ENCODE peak calls at places on chromosome 2, in six cellular contexts. One of them, this sample, is unnamed.

GRCh38 chr2:148459300-148459891 is 185.2 kb upstream of the EPC2 start:
- DNase-seq in H1: no peak
- DNase-seq in IMR-90: peak
- DNase-seq in neuronal stem cell: no peak
- DNase-seq in mesenchymal stem cell: peak
- DNase-seq in trophoblast cell: peak
- DNase-seq in this sample: no peak

GRCh38 chr2:179883407-179883806 is 22.0 kb upstream of the ZNF385B start:
- DNase-seq in H1: no peak
- DNase-seq in mesenchymal stem cell: no peak
- DNase-seq in IMR-90: no peak
- DNase-seq in trophoblast cell: no peak
- DNase-seq in neuronal stem cell: no peak
- DNase-seq in this sample: no peak

GRCh38 chr2:32864337-32864736 is 82.4 kb upstream of the LTBP1 start:
- DNase-seq in mesenchymal stem cell: peak
- DNase-seq in H1: no peak
- DNase-seq in neuronal stem cell: no peak
- DNase-seq in trophoblast cell: no peak
- DNase-seq in IMR-90: peak
- DNase-seq in this sample: no peak

GRCh38 chr2:240369725-240370585 is 65.5 kb upstream of the GPC1 start:
- DNase-seq in H1: peak
- DNase-seq in trophoblast cell: peak
- DNase-seq in mesenchymal stem cell: peak
- DNase-seq in IMR-90: peak
- DNase-seq in neuronal stem cell: no peak
- DNase-seq in this sample: peak

GRCh38 chr2:42984617-42985016 is 192.2 kb upstream of the HAAO start:
- DNase-seq in neuronal stem cell: no peak
- DNase-seq in mesenchymal stem cell: no peak
- DNase-seq in trophoblast cell: no peak
- DNase-seq in H1: no peak
- DNase-seq in IMR-90: no peak
- DNase-seq in this sample: no peak

GRCh38 chr2:241351640-241352031 is 4.4 kb upstream of the FARP2 start:
- DNase-seq in trophoblast cell: no peak
- DNase-seq in neuronal stem cell: no peak
- DNase-seq in H1: no peak
- DNase-seq in mesenchymal stem cell: no peak
- DNase-seq in IMR-90: no peak
- DNase-seq in this sample: no peak

GRCh38 chr2:227824711-227825110 is 11.1 kb downstream of the CCL20 start:
- DNase-seq in H1: no peak
- DNase-seq in mesenchymal stem cell: no peak
- DNase-seq in trophoblast cell: no peak
- DNase-seq in IMR-90: peak
- DNase-seq in neuronal stem cell: no peak
- DNase-seq in this sample: no peak

GRCh38 chr2:65300134-65300771 is 72.6 kb downstream of the ACTR2 start:
- DNase-seq in IMR-90: peak
- DNase-seq in H1: no peak
- DNase-seq in trophoblast cell: peak
- DNase-seq in mesenchymal stem cell: peak
- DNase-seq in neuronal stem cell: no peak
- DNase-seq in this sample: no peak

GRCh38 chr2:64865073-64865830 is 123.9 kb upstream of the SLC1A4 start:
- DNase-seq in neuronal stem cell: peak
- DNase-seq in mesenchymal stem cell: peak
- DNase-seq in trophoblast cell: peak
- DNase-seq in H1: no peak
- DNase-seq in IMR-90: peak
- DNase-seq in this sample: peak

GRCh38 chr2:174004900-174005605 is 39.9 kb upstream of the SP3 start:
- DNase-seq in mesenchymal stem cell: peak
- DNase-seq in trophoblast cell: peak
- DNase-seq in H1: no peak
- DNase-seq in neuronal stem cell: no peak
- DNase-seq in IMR-90: peak
- DNase-seq in this sample: peak

GRCh38 chr2:105243961-105244360 is 2.4 kb downstream of the GPR45 start:
- DNase-seq in mesenchymal stem cell: no peak
- DNase-seq in IMR-90: no peak
- DNase-seq in H1: no peak
- DNase-seq in neuronal stem cell: no peak
- DNase-seq in trophoblast cell: no peak
- DNase-seq in this sample: peak

GRCh38 chr2:2838548-2838845 is 507.4 kb upstream of the MYT1L start:
- DNase-seq in H1: no peak
- DNase-seq in mesenchymal stem cell: no peak
- DNase-seq in IMR-90: no peak
- DNase-seq in neuronal stem cell: no peak
- DNase-seq in trophoblast cell: no peak
- DNase-seq in this sample: no peak

GRCh38 chr2:228039752-228040534 is 141.5 kb downstream of the SPHKAP start:
- DNase-seq in trophoblast cell: no peak
- DNase-seq in neuronal stem cell: peak
- DNase-seq in mesenchymal stem cell: no peak
- DNase-seq in IMR-90: no peak
- DNase-seq in H1: no peak
- DNase-seq in this sample: peak

GRCh38 chr2:120898961-120899360 is 163.3 kb downstream of the GLI2 start:
- DNase-seq in trophoblast cell: no peak
- DNase-seq in H1: no peak
- DNase-seq in IMR-90: no peak
- DNase-seq in mesenchymal stem cell: peak
- DNase-seq in neuronal stem cell: peak
- DNase-seq in this sample: no peak

GRCh38 chr2:101124684-101125366 is 26.4 kb downstream of the TBC1D8 start:
- DNase-seq in mesenchymal stem cell: peak
- DNase-seq in H1: no peak
- DNase-seq in neuronal stem cell: no peak
- DNase-seq in trophoblast cell: peak
- DNase-seq in IMR-90: peak
- DNase-seq in this sample: no peak

GRCh38 chr2:172768406-172768805 is 32.8 kb downstream of the RAPGEF4 start:
- DNase-seq in IMR-90: no peak
- DNase-seq in neuronal stem cell: no peak
- DNase-seq in mesenchymal stem cell: no peak
- DNase-seq in trophoblast cell: no peak
- DNase-seq in H1: no peak
- DNase-seq in this sample: no peak

GRCh38 chr2:238260879-238261278 is 21.0 kb upstream of the HES6 start:
- DNase-seq in neuronal stem cell: no peak
- DNase-seq in trophoblast cell: no peak
- DNase-seq in mesenchymal stem cell: no peak
- DNase-seq in IMR-90: no peak
- DNase-seq in H1: no peak
- DNase-seq in this sample: no peak

GRCh38 chr2:139909160-139909559 is 1129.0 kb upstream of the NXPH2 start:
- DNase-seq in H1: no peak
- DNase-seq in IMR-90: no peak
- DNase-seq in mesenchymal stem cell: no peak
- DNase-seq in neuronal stem cell: no peak
- DNase-seq in trophoblast cell: no peak
- DNase-seq in this sample: no peak

GRCh38 chr2:163752252-163752651 is 16.4 kb upstream of the FIGN start:
- DNase-seq in trophoblast cell: no peak
- DNase-seq in mesenchymal stem cell: no peak
- DNase-seq in H1: no peak
- DNase-seq in IMR-90: no peak
- DNase-seq in neuronal stem cell: no peak
- DNase-seq in this sample: no peak

GRCh38 chr2:48617618-48618017 is at the start of gene GTF2A1L:
- DNase-seq in neuronal stem cell: no peak
- DNase-seq in trophoblast cell: no peak
- DNase-seq in H1: no peak
- DNase-seq in IMR-90: no peak
- DNase-seq in mesenchymal stem cell: no peak
- DNase-seq in this sample: no peak

GRCh38 chr2:24711881-24712280 is 81.3 kb downstream of the PTRHD1 start:
- DNase-seq in trophoblast cell: peak
- DNase-seq in neuronal stem cell: no peak
- DNase-seq in H1: no peak
- DNase-seq in IMR-90: no peak
- DNase-seq in mesenchymal stem cell: no peak
- DNase-seq in this sample: no peak

GRCh38 chr2:187424156-187424555 is 23.9 kb downstream of the CALCRL start:
- DNase-seq in neuronal stem cell: no peak
- DNase-seq in H1: no peak
- DNase-seq in mesenchymal stem cell: no peak
- DNase-seq in trophoblast cell: no peak
- DNase-seq in IMR-90: no peak
- DNase-seq in this sample: peak

GRCh38 chr2:141610564-141610963 is 520.3 kb downstream of the LRP1B start:
- DNase-seq in IMR-90: no peak
- DNase-seq in trophoblast cell: no peak
- DNase-seq in mesenchymal stem cell: no peak
- DNase-seq in neuronal stem cell: no peak
- DNase-seq in H1: no peak
- DNase-seq in this sample: peak

GRCh38 chr2:141611143-141611571 is 519.7 kb downstream of the LRP1B start:
- DNase-seq in neuronal stem cell: no peak
- DNase-seq in mesenchymal stem cell: peak
- DNase-seq in H1: no peak
- DNase-seq in IMR-90: peak
- DNase-seq in trophoblast cell: no peak
- DNase-seq in this sample: peak

GRCh38 chr2:141611981-141612380 is 518.8 kb downstream of the LRP1B start:
- DNase-seq in H1: no peak
- DNase-seq in IMR-90: peak
- DNase-seq in trophoblast cell: no peak
- DNase-seq in neuronal stem cell: no peak
- DNase-seq in mesenchymal stem cell: peak
- DNase-seq in this sample: no peak
- H2BK5ac ChIP-seq in H1: peak
- H2BK5ac ChIP-seq in IMR-90: no peak
- H2BK5ac ChIP-seq in trophoblast cell: no peak
- H2BK5ac ChIP-seq in neuronal stem cell: no peak
- H2BK5ac ChIP-seq in mesenchymal stem cell: no peak
- H2BK5ac ChIP-seq in this sample: no peak

DNA sequence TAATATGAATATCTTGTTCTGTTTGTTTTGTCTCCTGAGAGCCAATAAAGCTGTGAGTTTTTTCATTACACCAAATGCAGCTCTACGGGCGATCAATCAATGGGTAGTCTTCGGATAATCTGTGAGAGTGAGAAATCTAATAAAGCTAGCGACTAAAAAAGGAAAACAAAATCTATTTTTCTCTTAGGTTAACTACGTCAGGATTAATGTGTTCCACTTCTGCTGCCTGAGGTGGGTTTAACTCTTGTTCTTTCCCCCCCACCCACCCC is 63.1 kb upstream of the PSMD14 start:
- DNase-seq in trophoblast cell: no peak
- DNase-seq in H1: no peak
- DNase-seq in IMR-90: no peak
- DNase-seq in neuronal stem cell: no peak
- DNase-seq in mesenchymal stem cell: no peak
- DNase-seq in this sample: no peak
- H3K4me3 ChIP-seq in trophoblast cell: no peak
- H3K4me3 ChIP-seq in H1: peak
- H3K4me3 ChIP-seq in IMR-90: no peak
- H3K4me3 ChIP-seq in neuronal stem cell: no peak
- H3K4me3 ChIP-seq in mesenchymal stem cell: no peak
- H3K4me3 ChIP-seq in this sample: no peak

GRCh38 chr2:178194600-178195389 is 483 bp downstream of the OSBPL6 start:
- DNase-seq in mesenchymal stem cell: peak
- DNase-seq in IMR-90: peak
- DNase-seq in H1: no peak
- DNase-seq in trophoblast cell: peak
- DNase-seq in neuronal stem cell: peak
- DNase-seq in this sample: peak

GRCh38 chr2:178193823-178194599 is at the start of gene OSBPL6:
- DNase-seq in H1: no peak
- DNase-seq in IMR-90: peak
- DNase-seq in mesenchymal stem cell: peak
- DNase-seq in neuronal stem cell: peak
- DNase-seq in trophoblast cell: peak
- DNase-seq in this sample: peak

GRCh38 chr2:178195390-178196166 is 1.3 kb downstream of the OSBPL6 start:
- DNase-seq in H1: no peak
- DNase-seq in mesenchymal stem cell: no peak
- DNase-seq in trophoblast cell: no peak
- DNase-seq in IMR-90: no peak
- DNase-seq in neuronal stem cell: no peak
- DNase-seq in this sample: no peak

GRCh38 chr2:178190938-178191910 is 3.1 kb upstream of the OSBPL6 start:
- DNase-seq in mesenchymal stem cell: peak
- DNase-seq in IMR-90: no peak
- DNase-seq in trophoblast cell: no peak
- DNase-seq in H1: no peak
- DNase-seq in neuronal stem cell: no peak
- DNase-seq in this sample: peak

DNA sequence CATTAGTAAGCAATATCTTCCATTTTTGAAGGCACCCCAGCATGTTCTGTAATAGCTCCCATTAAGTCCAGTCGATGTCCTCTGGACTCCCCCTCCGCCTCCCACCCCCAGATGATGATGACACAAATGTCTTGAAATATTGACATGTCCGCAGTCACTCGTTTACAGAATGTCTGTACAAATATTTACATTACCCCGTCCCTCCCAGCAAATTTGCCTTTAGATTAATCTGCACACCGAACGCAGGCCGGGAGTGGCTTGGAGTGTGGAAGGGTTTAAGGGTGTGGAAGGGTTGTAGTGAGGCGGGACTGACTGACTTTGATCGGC is 853 bp upstream of the OSBPL6 start:
- DNase-seq in IMR-90: peak
- DNase-seq in trophoblast cell: no peak
- DNase-seq in neuronal stem cell: no peak
- DNase-seq in H1: no peak
- DNase-seq in mesenchymal stem cell: no peak
- DNase-seq in this sample: no peak
- H3K9ac ChIP-seq in IMR-90: peak
- H3K9ac ChIP-seq in trophoblast cell: no peak
- H3K9ac ChIP-seq in neuronal stem cell: no peak
- H3K9ac ChIP-seq in H1: no peak
- H3K9ac ChIP-seq in mesenchymal stem cell: peak
- H3K9ac ChIP-seq in this sample: peak

GRCh38 chr2:70248810-70249438 is 496 bp upstream of the TIA1 start:
- DNase-seq in neuronal stem cell: peak
- DNase-seq in IMR-90: no peak
- DNase-seq in H1: peak
- DNase-seq in mesenchymal stem cell: no peak
- DNase-seq in trophoblast cell: peak
- DNase-seq in this sample: peak

GRCh38 chr2:70243804-70244584 is 4.4 kb downstream of the TIA1 start:
- DNase-seq in H1: no peak
- DNase-seq in trophoblast cell: no peak
- DNase-seq in IMR-90: peak
- DNase-seq in mesenchymal stem cell: no peak
- DNase-seq in neuronal stem cell: no peak
- DNase-seq in this sample: peak

GRCh38 chr2:70248145-70248809 is at the start of gene TIA1:
- DNase-seq in IMR-90: peak
- DNase-seq in trophoblast cell: peak
- DNase-seq in neuronal stem cell: peak
- DNase-seq in H1: peak
- DNase-seq in mesenchymal stem cell: peak
- DNase-seq in this sample: peak

GRCh38 chr2:70250434-70250833 is 2.0 kb upstream of the TIA1 start:
- DNase-seq in neuronal stem cell: no peak
- DNase-seq in IMR-90: no peak
- DNase-seq in H1: no peak
- DNase-seq in mesenchymal stem cell: no peak
- DNase-seq in trophoblast cell: no peak
- DNase-seq in this sample: no peak

GRCh38 chr2:70247364-70248144 is 874 bp downstream of the TIA1 start:
- DNase-seq in trophoblast cell: no peak
- DNase-seq in H1: no peak
- DNase-seq in mesenchymal stem cell: peak
- DNase-seq in neuronal stem cell: peak
- DNase-seq in IMR-90: peak
- DNase-seq in this sample: no peak
- H2BK5ac ChIP-seq in trophoblast cell: peak
- H2BK5ac ChIP-seq in H1: peak
- H2BK5ac ChIP-seq in mesenchymal stem cell: peak
- H2BK5ac ChIP-seq in neuronal stem cell: peak
- H2BK5ac ChIP-seq in IMR-90: peak
- H2BK5ac ChIP-seq in this sample: peak

This sample was measured in mesendoderm.